ENCODE peak calls at places on chromosomes 12 and 14, in four cellular contexts. One of them, this sample, is unnamed.

GRCh38 chr12:121806556-121807308 is 2.9 kb downstream of the SETD1B start:
- DNase-seq in stimulated activated CD8-positive, alpha-beta memory T cell treated with anti-CD3 and anti-CD28 coated beads, Interleukin-12 subunit alpha, Interleukin-12 subunit beta, amount 100 ng/mL, for 1 hour: no peak
- DNase-seq in activated CD8-positive, alpha-beta memory T cell treated with anti-CD3 and anti-CD28 coated beads for 1 hour: no peak
- DNase-seq in kidney tubule cell: peak; percentile 45
- DNase-seq in this sample: no peak

GRCh38 chr14:22926316-22926715 is 2.9 kb downstream of the PRMT5 start:
- DNase-seq in activated CD8-positive, alpha-beta memory T cell treated with anti-CD3 and anti-CD28 coated beads for 1 hour: no peak
- DNase-seq in stimulated activated CD8-positive, alpha-beta memory T cell treated with anti-CD3 and anti-CD28 coated beads, Interleukin-12 subunit alpha, Interleukin-12 subunit beta, amount 100 ng/mL, for 1 hour: no peak
- DNase-seq in kidney tubule cell: peak; percentile 39
- DNase-seq in this sample: no peak

GRCh38 chr14:50804181-50804721 is 26.7 kb downstream of the NIN start:
- DNase-seq in kidney tubule cell: peak; percentile 28
- DNase-seq in activated CD8-positive, alpha-beta memory T cell treated with anti-CD3 and anti-CD28 coated beads for 1 hour: no peak
- DNase-seq in stimulated activated CD8-positive, alpha-beta memory T cell treated with anti-CD3 and anti-CD28 coated beads, Interleukin-12 subunit alpha, Interleukin-12 subunit beta, amount 100 ng/mL, for 1 hour: no peak
- DNase-seq in this sample: no peak

GRCh38 chr14:87309557-87309956 is 683.4 kb downstream of the GALC start:
- DNase-seq in activated CD8-positive, alpha-beta memory T cell treated with anti-CD3 and anti-CD28 coated beads for 1 hour: no peak
- DNase-seq in stimulated activated CD8-positive, alpha-beta memory T cell treated with anti-CD3 and anti-CD28 coated beads, Interleukin-12 subunit alpha, Interleukin-12 subunit beta, amount 100 ng/mL, for 1 hour: no peak
- DNase-seq in kidney tubule cell: no peak
- DNase-seq in this sample: no peak

GRCh38 chr14:67650161-67650560 is 24.3 kb downstream of the VTI1B start:
- DNase-seq in activated CD8-positive, alpha-beta memory T cell treated with anti-CD3 and anti-CD28 coated beads for 1 hour: no peak
- DNase-seq in kidney tubule cell: no peak
- DNase-seq in stimulated activated CD8-positive, alpha-beta memory T cell treated with anti-CD3 and anti-CD28 coated beads, Interleukin-12 subunit alpha, Interleukin-12 subunit beta, amount 100 ng/mL, for 1 hour: no peak
- DNase-seq in this sample: no peak

GRCh38 chr12:110451263-110451662 is 1.1 kb upstream of the ARPC3 start:
- DNase-seq in stimulated activated CD8-positive, alpha-beta memory T cell treated with anti-CD3 and anti-CD28 coated beads, Interleukin-12 subunit alpha, Interleukin-12 subunit beta, amount 100 ng/mL, for 1 hour: no peak
- DNase-seq in kidney tubule cell: no peak
- DNase-seq in activated CD8-positive, alpha-beta memory T cell treated with anti-CD3 and anti-CD28 coated beads for 1 hour: no peak
- DNase-seq in this sample: no peak

GRCh38 chr12:132488127-132489077 is 1.5 kb upstream of the FBRSL1 start:
- DNase-seq in activated CD8-positive, alpha-beta memory T cell treated with anti-CD3 and anti-CD28 coated beads for 1 hour: no peak
- DNase-seq in kidney tubule cell: no peak
- DNase-seq in stimulated activated CD8-positive, alpha-beta memory T cell treated with anti-CD3 and anti-CD28 coated beads, Interleukin-12 subunit alpha, Interleukin-12 subunit beta, amount 100 ng/mL, for 1 hour: no peak
- DNase-seq in this sample: no peak

GRCh38 chr12:14148489-14149240 is 167.3 kb upstream of the GRIN2B start:
- DNase-seq in stimulated activated CD8-positive, alpha-beta memory T cell treated with anti-CD3 and anti-CD28 coated beads, Interleukin-12 subunit alpha, Interleukin-12 subunit beta, amount 100 ng/mL, for 1 hour: no peak
- DNase-seq in activated CD8-positive, alpha-beta memory T cell treated with anti-CD3 and anti-CD28 coated beads for 1 hour: no peak
- DNase-seq in kidney tubule cell: no peak
- DNase-seq in this sample: no peak

GRCh38 chr14:75123991-75124390 is 2.9 kb downstream of the NEK9 start:
- DNase-seq in kidney tubule cell: peak; percentile 72
- DNase-seq in stimulated activated CD8-positive, alpha-beta memory T cell treated with anti-CD3 and anti-CD28 coated beads, Interleukin-12 subunit alpha, Interleukin-12 subunit beta, amount 100 ng/mL, for 1 hour: no peak
- DNase-seq in activated CD8-positive, alpha-beta memory T cell treated with anti-CD3 and anti-CD28 coated beads for 1 hour: no peak
- DNase-seq in this sample: no peak

GRCh38 chr12:20455001-20455706 is 86.8 kb downstream of the PDE3A start:
- DNase-seq in stimulated activated CD8-positive, alpha-beta memory T cell treated with anti-CD3 and anti-CD28 coated beads, Interleukin-12 subunit alpha, Interleukin-12 subunit beta, amount 100 ng/mL, for 1 hour: no peak
- DNase-seq in kidney tubule cell: no peak
- DNase-seq in activated CD8-positive, alpha-beta memory T cell treated with anti-CD3 and anti-CD28 coated beads for 1 hour: no peak
- DNase-seq in this sample: no peak

GRCh38 chr12:29921307-29921706 is 137.6 kb upstream of the TMTC1 start:
- DNase-seq in stimulated activated CD8-positive, alpha-beta memory T cell treated with anti-CD3 and anti-CD28 coated beads, Interleukin-12 subunit alpha, Interleukin-12 subunit beta, amount 100 ng/mL, for 1 hour: no peak
- DNase-seq in kidney tubule cell: peak; percentile 71
- DNase-seq in activated CD8-positive, alpha-beta memory T cell treated with anti-CD3 and anti-CD28 coated beads for 1 hour: no peak
- DNase-seq in this sample: no peak

GRCh38 chr12:121358093-121358492 is 5.9 kb upstream of the ANAPC5 start:
- DNase-seq in activated CD8-positive, alpha-beta memory T cell treated with anti-CD3 and anti-CD28 coated beads for 1 hour: no peak
- DNase-seq in kidney tubule cell: no peak
- DNase-seq in stimulated activated CD8-positive, alpha-beta memory T cell treated with anti-CD3 and anti-CD28 coated beads, Interleukin-12 subunit alpha, Interleukin-12 subunit beta, amount 100 ng/mL, for 1 hour: no peak
- DNase-seq in this sample: no peak

GRCh38 chr12:96879301-96879700 is 27.8 kb upstream of the NEDD1 start:
- DNase-seq in activated CD8-positive, alpha-beta memory T cell treated with anti-CD3 and anti-CD28 coated beads for 1 hour: no peak
- DNase-seq in stimulated activated CD8-positive, alpha-beta memory T cell treated with anti-CD3 and anti-CD28 coated beads, Interleukin-12 subunit alpha, Interleukin-12 subunit beta, amount 100 ng/mL, for 1 hour: no peak
- DNase-seq in kidney tubule cell: no peak
- DNase-seq in this sample: no peak

GRCh38 chr12:6620137-6620884 is 13.1 kb upstream of the CHD4 start:
- DNase-seq in stimulated activated CD8-positive, alpha-beta memory T cell treated with anti-CD3 and anti-CD28 coated beads, Interleukin-12 subunit alpha, Interleukin-12 subunit beta, amount 100 ng/mL, for 1 hour: no peak
- DNase-seq in activated CD8-positive, alpha-beta memory T cell treated with anti-CD3 and anti-CD28 coated beads for 1 hour: no peak
- DNase-seq in kidney tubule cell: peak; percentile 53
- DNase-seq in this sample: peak; percentile 53

GRCh38 chr14:74937171-74937570 is 14.1 kb upstream of the RPS6KL1 start:
- DNase-seq in stimulated activated CD8-positive, alpha-beta memory T cell treated with anti-CD3 and anti-CD28 coated beads, Interleukin-12 subunit alpha, Interleukin-12 subunit beta, amount 100 ng/mL, for 1 hour: no peak
- DNase-seq in kidney tubule cell: no peak
- DNase-seq in activated CD8-positive, alpha-beta memory T cell treated with anti-CD3 and anti-CD28 coated beads for 1 hour: no peak
- DNase-seq in this sample: no peak

GRCh38 chr12:107415066-107415465 is 270.5 kb upstream of the PWP1 start:
- DNase-seq in activated CD8-positive, alpha-beta memory T cell treated with anti-CD3 and anti-CD28 coated beads for 1 hour: no peak
- DNase-seq in kidney tubule cell: peak; percentile 93
- DNase-seq in stimulated activated CD8-positive, alpha-beta memory T cell treated with anti-CD3 and anti-CD28 coated beads, Interleukin-12 subunit alpha, Interleukin-12 subunit beta, amount 100 ng/mL, for 1 hour: no peak
- DNase-seq in this sample: no peak

GRCh38 chr12:127565241-127565640 is 701.7 kb upstream of the TMEM132C start:
- DNase-seq in stimulated activated CD8-positive, alpha-beta memory T cell treated with anti-CD3 and anti-CD28 coated beads, Interleukin-12 subunit alpha, Interleukin-12 subunit beta, amount 100 ng/mL, for 1 hour: no peak
- DNase-seq in activated CD8-positive, alpha-beta memory T cell treated with anti-CD3 and anti-CD28 coated beads for 1 hour: no peak
- DNase-seq in kidney tubule cell: no peak
- DNase-seq in this sample: no peak

GRCh38 chr14:22337938-22338337 is 251.1 kb downstream of the DAD1 start:
- DNase-seq in activated CD8-positive, alpha-beta memory T cell treated with anti-CD3 and anti-CD28 coated beads for 1 hour: no peak
- DNase-seq in kidney tubule cell: no peak
- DNase-seq in stimulated activated CD8-positive, alpha-beta memory T cell treated with anti-CD3 and anti-CD28 coated beads, Interleukin-12 subunit alpha, Interleukin-12 subunit beta, amount 100 ng/mL, for 1 hour: no peak
- DNase-seq in this sample: no peak

GRCh38 chr12:9798008-9798619 is 29.2 kb upstream of the KLRF1 start:
- DNase-seq in activated CD8-positive, alpha-beta memory T cell treated with anti-CD3 and anti-CD28 coated beads for 1 hour: peak; percentile 27
- DNase-seq in kidney tubule cell: peak; percentile 84
- DNase-seq in stimulated activated CD8-positive, alpha-beta memory T cell treated with anti-CD3 and anti-CD28 coated beads, Interleukin-12 subunit alpha, Interleukin-12 subunit beta, amount 100 ng/mL, for 1 hour: peak; percentile 52
- DNase-seq in this sample: no peak

GRCh38 chr14:106691601-106692291 is 1165.4 kb downstream of the TMEM121 start:
- DNase-seq in activated CD8-positive, alpha-beta memory T cell treated with anti-CD3 and anti-CD28 coated beads for 1 hour: peak; percentile 27
- DNase-seq in kidney tubule cell: no peak
- DNase-seq in stimulated activated CD8-positive, alpha-beta memory T cell treated with anti-CD3 and anti-CD28 coated beads, Interleukin-12 subunit alpha, Interleukin-12 subunit beta, amount 100 ng/mL, for 1 hour: no peak
- DNase-seq in this sample: peak; percentile 44

GRCh38 chr12:111764120-111764821 is 2.5 kb upstream of the ALDH2 start:
- DNase-seq in activated CD8-positive, alpha-beta memory T cell treated with anti-CD3 and anti-CD28 coated beads for 1 hour: no peak
- DNase-seq in stimulated activated CD8-positive, alpha-beta memory T cell treated with anti-CD3 and anti-CD28 coated beads, Interleukin-12 subunit alpha, Interleukin-12 subunit beta, amount 100 ng/mL, for 1 hour: no peak
- DNase-seq in kidney tubule cell: no peak
- DNase-seq in this sample: no peak

GRCh38 chr12:7190268-7191055 is 976 bp downstream of the PEX5 start:
- DNase-seq in stimulated activated CD8-positive, alpha-beta memory T cell treated with anti-CD3 and anti-CD28 coated beads, Interleukin-12 subunit alpha, Interleukin-12 subunit beta, amount 100 ng/mL, for 1 hour: no peak
- DNase-seq in kidney tubule cell: peak; percentile 17
- DNase-seq in activated CD8-positive, alpha-beta memory T cell treated with anti-CD3 and anti-CD28 coated beads for 1 hour: no peak
- DNase-seq in this sample: peak; percentile 25

GRCh38 chr12:113860059-113860820 is 105.9 kb downstream of the RBM19 start:
- DNase-seq in stimulated activated CD8-positive, alpha-beta memory T cell treated with anti-CD3 and anti-CD28 coated beads, Interleukin-12 subunit alpha, Interleukin-12 subunit beta, amount 100 ng/mL, for 1 hour: no peak
- DNase-seq in activated CD8-positive, alpha-beta memory T cell treated with anti-CD3 and anti-CD28 coated beads for 1 hour: no peak
- DNase-seq in kidney tubule cell: no peak
- DNase-seq in this sample: no peak

GRCh38 chr14:20197459-20197858 is 6.8 kb downstream of the OR11G2 start:
- DNase-seq in activated CD8-positive, alpha-beta memory T cell treated with anti-CD3 and anti-CD28 coated beads for 1 hour: no peak
- DNase-seq in kidney tubule cell: no peak
- DNase-seq in stimulated activated CD8-positive, alpha-beta memory T cell treated with anti-CD3 and anti-CD28 coated beads, Interleukin-12 subunit alpha, Interleukin-12 subunit beta, amount 100 ng/mL, for 1 hour: no peak
- DNase-seq in this sample: no peak

GRCh38 chr14:92644166-92644565 is 104.3 kb downstream of the LGMN start:
- DNase-seq in stimulated activated CD8-positive, alpha-beta memory T cell treated with anti-CD3 and anti-CD28 coated beads, Interleukin-12 subunit alpha, Interleukin-12 subunit beta, amount 100 ng/mL, for 1 hour: no peak
- DNase-seq in kidney tubule cell: peak; percentile 93
- DNase-seq in activated CD8-positive, alpha-beta memory T cell treated with anti-CD3 and anti-CD28 coated beads for 1 hour: no peak
- DNase-seq in this sample: no peak

GRCh38 chr12:65740506-65740872 is 83.8 kb upstream of the HMGA2 start:
- DNase-seq in stimulated activated CD8-positive, alpha-beta memory T cell treated with anti-CD3 and anti-CD28 coated beads, Interleukin-12 subunit alpha, Interleukin-12 subunit beta, amount 100 ng/mL, for 1 hour: no peak
- DNase-seq in kidney tubule cell: peak; percentile 13
- DNase-seq in activated CD8-positive, alpha-beta memory T cell treated with anti-CD3 and anti-CD28 coated beads for 1 hour: no peak
- DNase-seq in this sample: no peak

GRCh38 chr14:91858536-91859275 is 8.6 kb downstream of the TC2N start:
- DNase-seq in kidney tubule cell: peak; percentile 60
- DNase-seq in activated CD8-positive, alpha-beta memory T cell treated with anti-CD3 and anti-CD28 coated beads for 1 hour: no peak
- DNase-seq in stimulated activated CD8-positive, alpha-beta memory T cell treated with anti-CD3 and anti-CD28 coated beads, Interleukin-12 subunit alpha, Interleukin-12 subunit beta, amount 100 ng/mL, for 1 hour: no peak
- DNase-seq in this sample: no peak

GRCh38 chr14:86640288-86640687 is 1110.3 kb downstream of the FLRT2 start:
- DNase-seq in activated CD8-positive, alpha-beta memory T cell treated with anti-CD3 and anti-CD28 coated beads for 1 hour: no peak
- DNase-seq in kidney tubule cell: no peak
- DNase-seq in stimulated activated CD8-positive, alpha-beta memory T cell treated with anti-CD3 and anti-CD28 coated beads, Interleukin-12 subunit alpha, Interleukin-12 subunit beta, amount 100 ng/mL, for 1 hour: no peak
- DNase-seq in this sample: no peak

GRCh38 chr12:123139926-123140674 is 10.8 kb downstream of the PITPNM2 start:
- DNase-seq in stimulated activated CD8-positive, alpha-beta memory T cell treated with anti-CD3 and anti-CD28 coated beads, Interleukin-12 subunit alpha, Interleukin-12 subunit beta, amount 100 ng/mL, for 1 hour: no peak
- DNase-seq in kidney tubule cell: peak; percentile 90
- DNase-seq in activated CD8-positive, alpha-beta memory T cell treated with anti-CD3 and anti-CD28 coated beads for 1 hour: no peak
- DNase-seq in this sample: no peak

GRCh38 chr12:70619471-70620152 is 17.6 kb downstream of the PTPRB start:
- DNase-seq in activated CD8-positive, alpha-beta memory T cell treated with anti-CD3 and anti-CD28 coated beads for 1 hour: no peak
- DNase-seq in kidney tubule cell: no peak
- DNase-seq in stimulated activated CD8-positive, alpha-beta memory T cell treated with anti-CD3 and anti-CD28 coated beads, Interleukin-12 subunit alpha, Interleukin-12 subunit beta, amount 100 ng/mL, for 1 hour: no peak
- DNase-seq in this sample: no peak

GRCh38 chr14:88463318-88463717 is 77.9 kb downstream of the SPATA7 start:
- DNase-seq in activated CD8-positive, alpha-beta memory T cell treated with anti-CD3 and anti-CD28 coated beads for 1 hour: no peak
- DNase-seq in kidney tubule cell: peak; percentile 35
- DNase-seq in stimulated activated CD8-positive, alpha-beta memory T cell treated with anti-CD3 and anti-CD28 coated beads, Interleukin-12 subunit alpha, Interleukin-12 subunit beta, amount 100 ng/mL, for 1 hour: no peak
- DNase-seq in this sample: no peak